ENCODE peak calls at places on chromosomes 16 and 17, in nine cellular contexts. One of them, this sample, is unnamed.

GRCh38 chr17:10357768-10358167 is 15.0 kb downstream of the MYH13 start:
- DNase-seq in H1: peak; percentile 80
- DNase-seq in IMR-90: no peak
- DNase-seq in PC-3: peak; percentile 4
- DNase-seq in brain microvascular endothelial cell: no peak
- DNase-seq in heart right ventricle: no peak
- DNase-seq in lung: no peak
- DNase-seq in uterus: peak; percentile 18
- DNase-seq in A549: peak; percentile 51
- DNase-seq in this sample: no peak

GRCh38 chr17:50925296-50925891 is 59.2 kb upstream of the TOB1 start:
- DNase-seq in lung: no peak
- DNase-seq in heart right ventricle: no peak
- DNase-seq in uterus: no peak
- DNase-seq in brain microvascular endothelial cell: no peak
- DNase-seq in IMR-90: no peak
- DNase-seq in H1: no peak
- DNase-seq in A549: no peak
- DNase-seq in PC-3: no peak
- DNase-seq in this sample: no peak

GRCh38 chr17:29930399-29931010 is 477 bp upstream of the SSH2 start:
- DNase-seq in IMR-90: peak; percentile 41
- DNase-seq in uterus: no peak
- DNase-seq in PC-3: no peak
- DNase-seq in brain microvascular endothelial cell: no peak
- DNase-seq in heart right ventricle: no peak
- DNase-seq in lung: no peak
- DNase-seq in A549: no peak
- DNase-seq in H1: peak; percentile 49
- DNase-seq in this sample: no peak

GRCh38 chr16:58628845-58629680 is 563 bp downstream of the CNOT1 start:
- DNase-seq in PC-3: peak; percentile 23
- DNase-seq in uterus: peak; percentile 31
- DNase-seq in A549: no peak
- DNase-seq in heart right ventricle: peak; percentile 49
- DNase-seq in lung: peak; percentile 56
- DNase-seq in H1: peak; percentile 49
- DNase-seq in IMR-90: peak; percentile 8
- DNase-seq in brain microvascular endothelial cell: no peak
- DNase-seq in this sample: no peak

GRCh38 chr17:58277107-58277506 is 3.6 kb downstream of the MPO start:
- DNase-seq in heart right ventricle: no peak
- DNase-seq in IMR-90: peak; percentile 8
- DNase-seq in H1: no peak
- DNase-seq in brain microvascular endothelial cell: peak; percentile 7
- DNase-seq in PC-3: peak; percentile 50
- DNase-seq in A549: no peak
- DNase-seq in uterus: no peak
- DNase-seq in lung: no peak
- DNase-seq in this sample: peak; percentile 14

GRCh38 chr17:42659079-42659931 is at the start of gene TUBG2:
- DNase-seq in H1: peak; percentile 98
- DNase-seq in A549: peak; percentile 99
- DNase-seq in IMR-90: peak; percentile 87
- DNase-seq in uterus: peak; percentile 93
- DNase-seq in brain microvascular endothelial cell: peak; percentile 78
- DNase-seq in heart right ventricle: peak; percentile 92
- DNase-seq in lung: peak; percentile 89
- DNase-seq in PC-3: peak; percentile 86
- DNase-seq in this sample: peak; percentile 92

GRCh38 chr17:50905460-50905803 is 39.3 kb upstream of the TOB1 start:
- DNase-seq in uterus: no peak
- DNase-seq in H1: no peak
- DNase-seq in PC-3: no peak
- DNase-seq in heart right ventricle: no peak
- DNase-seq in lung: no peak
- DNase-seq in A549: no peak
- DNase-seq in brain microvascular endothelial cell: no peak
- DNase-seq in IMR-90: no peak
- DNase-seq in this sample: no peak

GRCh38 chr17:78226055-78226751 is 5.2 kb upstream of the TMEM235 start:
- DNase-seq in heart right ventricle: no peak
- DNase-seq in uterus: no peak
- DNase-seq in brain microvascular endothelial cell: no peak
- DNase-seq in lung: no peak
- DNase-seq in IMR-90: no peak
- DNase-seq in H1: no peak
- DNase-seq in PC-3: no peak
- DNase-seq in A549: no peak
- DNase-seq in this sample: no peak

GRCh38 chr17:6269474-6269873 is 165.4 kb downstream of the AIPL1 start:
- DNase-seq in A549: peak; percentile 35
- DNase-seq in lung: no peak
- DNase-seq in PC-3: peak; percentile 61
- DNase-seq in heart right ventricle: peak; percentile 35
- DNase-seq in IMR-90: peak; percentile 28
- DNase-seq in H1: peak; percentile 80
- DNase-seq in brain microvascular endothelial cell: peak; percentile 29
- DNase-seq in uterus: no peak
- DNase-seq in this sample: peak; percentile 36

GRCh38 chr17:74512624-74513084 is 18.6 kb downstream of the CD300LB start:
- DNase-seq in lung: no peak
- DNase-seq in PC-3: peak; percentile 89
- DNase-seq in IMR-90: no peak
- DNase-seq in A549: no peak
- DNase-seq in H1: no peak
- DNase-seq in heart right ventricle: no peak
- DNase-seq in brain microvascular endothelial cell: no peak
- DNase-seq in uterus: no peak
- DNase-seq in this sample: peak; percentile 6

GRCh38 chr16:29775742-29776408 is 2.2 kb upstream of the ZG16 start:
- DNase-seq in A549: no peak
- DNase-seq in H1: no peak
- DNase-seq in heart right ventricle: no peak
- DNase-seq in uterus: no peak
- DNase-seq in PC-3: peak; percentile 52
- DNase-seq in lung: no peak
- DNase-seq in IMR-90: peak; percentile 43
- DNase-seq in brain microvascular endothelial cell: peak; percentile 14
- DNase-seq in this sample: peak; percentile 35

GRCh38 chr16:28494141-28494851 is at the start of gene APOBR:
- DNase-seq in H1: no peak
- DNase-seq in uterus: no peak
- DNase-seq in A549: no peak
- DNase-seq in brain microvascular endothelial cell: no peak
- DNase-seq in lung: peak; percentile 67
- DNase-seq in PC-3: no peak
- DNase-seq in heart right ventricle: no peak
- DNase-seq in IMR-90: no peak
- DNase-seq in this sample: no peak

GRCh38 chr16:27439273-27440018 is 37.5 kb downstream of the IL21R start:
- DNase-seq in lung: no peak
- DNase-seq in brain microvascular endothelial cell: no peak
- DNase-seq in A549: no peak
- DNase-seq in IMR-90: no peak
- DNase-seq in heart right ventricle: no peak
- DNase-seq in uterus: peak; percentile 4
- DNase-seq in H1: no peak
- DNase-seq in PC-3: no peak
- DNase-seq in this sample: no peak

GRCh38 chr17:6139447-6139832 is 69.3 kb downstream of the WSCD1 start:
- DNase-seq in brain microvascular endothelial cell: no peak
- DNase-seq in uterus: no peak
- DNase-seq in A549: no peak
- DNase-seq in H1: no peak
- DNase-seq in IMR-90: no peak
- DNase-seq in lung: no peak
- DNase-seq in heart right ventricle: no peak
- DNase-seq in PC-3: no peak
- DNase-seq in this sample: no peak

GRCh38 chr16:35797811-35798210 is 2338.4 kb downstream of the TP53TG3F start:
- DNase-seq in IMR-90: no peak
- DNase-seq in brain microvascular endothelial cell: no peak
- DNase-seq in lung: no peak
- DNase-seq in H1: no peak
- DNase-seq in uterus: no peak
- DNase-seq in heart right ventricle: no peak
- DNase-seq in A549: no peak
- DNase-seq in PC-3: no peak
- DNase-seq in this sample: no peak

GRCh38 chr16:79042886-79043285 is 557.7 kb downstream of the MAF start:
- DNase-seq in IMR-90: no peak
- DNase-seq in uterus: no peak
- DNase-seq in A549: no peak
- DNase-seq in PC-3: no peak
- DNase-seq in H1: no peak
- DNase-seq in heart right ventricle: no peak
- DNase-seq in brain microvascular endothelial cell: no peak
- DNase-seq in lung: no peak
- DNase-seq in this sample: no peak

GRCh38 chr17:44204453-44204882 is 4.8 kb upstream of the ATXN7L3 start:
- DNase-seq in IMR-90: peak; percentile 61
- DNase-seq in lung: no peak
- DNase-seq in uterus: no peak
- DNase-seq in PC-3: peak; percentile 77
- DNase-seq in A549: no peak
- DNase-seq in brain microvascular endothelial cell: peak; percentile 48
- DNase-seq in H1: no peak
- DNase-seq in heart right ventricle: no peak
- DNase-seq in this sample: peak; percentile 46

GRCh38 chr17:55533611-55534010 is 22.4 kb upstream of the SMIM36 start:
- DNase-seq in A549: no peak
- DNase-seq in heart right ventricle: no peak
- DNase-seq in lung: no peak
- DNase-seq in H1: no peak
- DNase-seq in IMR-90: peak; percentile 17
- DNase-seq in PC-3: no peak
- DNase-seq in uterus: no peak
- DNase-seq in brain microvascular endothelial cell: no peak
- DNase-seq in this sample: no peak

GRCh38 chr17:80187493-80187892 is 17.7 kb downstream of the CARD14 start:
- DNase-seq in PC-3: peak; percentile 73
- DNase-seq in uterus: peak; percentile 71
- DNase-seq in IMR-90: no peak
- DNase-seq in brain microvascular endothelial cell: no peak
- DNase-seq in heart right ventricle: peak; percentile 72
- DNase-seq in lung: peak; percentile 51
- DNase-seq in A549: peak; percentile 51
- DNase-seq in H1: no peak
- DNase-seq in this sample: peak; percentile 47
- H3K4me3 ChIP-seq in PC-3: peak overlapping the region; percentile 66
- H3K4me3 ChIP-seq in uterus: no peak overlapping the region
- H3K4me3 ChIP-seq in IMR-90: no peak overlapping the region
- H3K4me3 ChIP-seq in brain microvascular endothelial cell: no peak overlapping the region
- H3K4me3 ChIP-seq in heart right ventricle: peak overlapping the region; percentile 25
- H3K4me3 ChIP-seq in lung: no peak overlapping the region
- H3K4me3 ChIP-seq in A549: peak overlapping the region; percentile 27
- H3K4me3 ChIP-seq in H1: no peak overlapping the region
- H3K4me3 ChIP-seq in this sample: peak overlapping the region; percentile 12

DNA sequence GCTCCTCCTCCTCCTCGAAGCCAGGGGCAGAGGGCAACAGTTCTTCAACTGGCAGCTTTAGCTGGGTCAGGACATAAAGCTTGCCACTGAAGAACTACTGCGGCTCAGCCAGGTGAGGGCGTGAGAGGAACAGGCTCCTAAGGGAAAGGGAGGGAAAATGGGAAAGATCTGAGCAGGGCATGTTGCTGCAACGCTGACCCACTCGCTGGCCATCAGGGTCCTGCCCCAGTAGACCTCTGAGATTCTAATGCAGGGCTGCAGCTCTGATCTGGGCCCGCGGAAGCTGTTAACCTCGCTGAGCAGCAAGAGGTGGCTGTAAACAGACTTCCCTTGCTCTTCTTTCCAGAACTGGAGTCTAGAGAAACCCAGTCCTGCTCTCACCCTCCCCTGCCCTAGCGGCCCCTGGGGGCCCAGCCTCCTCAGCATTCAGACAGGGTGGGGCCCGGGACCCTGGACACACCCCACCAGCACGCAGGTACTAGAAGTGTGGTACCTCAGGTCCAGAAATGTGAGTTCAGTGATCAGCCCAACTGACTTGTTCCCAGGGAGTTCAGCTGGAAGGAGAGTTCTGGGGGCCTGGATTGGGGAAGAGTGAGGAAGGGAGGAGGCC is 3.8 kb upstream of the TLCD2 start:
- DNase-seq in heart right ventricle: no peak
- DNase-seq in A549: peak; percentile 77
- DNase-seq in lung: no peak
- DNase-seq in PC-3: peak; percentile 56
- DNase-seq in uterus: peak; percentile 51
- DNase-seq in brain microvascular endothelial cell: no peak
- DNase-seq in IMR-90: peak; percentile 32
- DNase-seq in H1: peak; percentile 78
- DNase-seq in this sample: peak; percentile 56
- TF ChIP-seq CTCF in heart right ventricle: peak; percentile 46
- TF ChIP-seq CTCF in A549: peak; percentile 66
- TF ChIP-seq CTCF in lung: no peak
- TF ChIP-seq CTCF in PC-3: peak; percentile 56
- TF ChIP-seq CTCF in uterus: peak; percentile 51
- TF ChIP-seq CTCF in brain microvascular endothelial cell: peak; percentile 63
- TF ChIP-seq CTCF in IMR-90: peak; percentile 28
- TF ChIP-seq CTCF in H1: peak; percentile 75
- TF ChIP-seq CTCF in this sample: peak; percentile 50

DNA sequence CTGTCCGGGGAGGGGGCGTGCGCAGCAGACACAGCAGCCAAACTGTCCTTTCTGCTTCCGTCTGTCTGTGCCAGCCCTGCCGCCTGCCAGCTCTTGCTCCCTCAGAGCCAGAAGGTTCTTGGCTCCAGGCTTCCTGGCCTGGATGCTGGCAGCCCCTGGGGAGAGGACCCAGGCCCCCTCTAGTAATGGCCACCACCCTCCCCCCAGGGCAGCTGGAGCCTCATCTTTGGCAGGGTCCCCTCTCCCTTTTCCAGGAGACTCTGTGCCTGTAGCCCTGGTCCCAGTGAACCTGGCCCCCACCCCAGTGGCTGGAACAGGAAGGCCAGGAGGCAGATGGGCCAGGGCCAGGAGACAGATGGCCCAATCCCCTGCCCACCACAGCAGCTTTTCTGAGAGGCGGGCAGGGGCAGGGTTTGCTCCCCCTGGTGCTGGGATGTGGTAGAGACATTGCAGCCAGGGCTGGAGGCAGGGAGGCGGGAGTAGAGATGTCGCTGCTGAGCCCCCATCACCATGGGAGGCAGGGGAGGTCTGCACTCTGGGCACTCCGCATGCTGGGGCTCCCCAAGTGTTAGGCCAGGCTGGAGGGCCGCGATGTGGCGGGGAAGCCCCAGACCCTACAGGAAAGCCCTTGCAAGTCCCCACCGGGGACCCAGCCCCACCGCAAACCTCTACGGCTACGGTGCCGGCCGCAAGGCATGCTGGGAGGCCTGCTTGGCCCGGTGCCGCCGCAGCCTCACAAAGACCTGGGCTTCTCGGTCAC is 16.7 kb downstream of the UNC13D start:
- DNase-seq in heart right ventricle: peak; percentile 79
- DNase-seq in brain microvascular endothelial cell: peak; percentile 56
- DNase-seq in IMR-90: peak; percentile 41
- DNase-seq in A549: peak; percentile 92
- DNase-seq in lung: peak; percentile 51
- DNase-seq in uterus: peak; percentile 82
- DNase-seq in H1: peak; percentile 96
- DNase-seq in PC-3: peak; percentile 48
- DNase-seq in this sample: peak; percentile 65
- H3K4me3 ChIP-seq in heart right ventricle: peak overlapping the region; percentile 48
- H3K4me3 ChIP-seq in brain microvascular endothelial cell: peak overlapping the region; percentile 49
- H3K4me3 ChIP-seq in IMR-90: no peak overlapping the region
- H3K4me3 ChIP-seq in A549: no peak overlapping the region
- H3K4me3 ChIP-seq in lung: no peak overlapping the region
- H3K4me3 ChIP-seq in uterus: peak overlapping the region; percentile 32
- H3K4me3 ChIP-seq in H1: no peak overlapping the region
- H3K4me3 ChIP-seq in PC-3: no peak overlapping the region
- H3K4me3 ChIP-seq in this sample: no peak overlapping the region

GRCh38 chr17:37737081-37737480 is 7.8 kb downstream of the HNF1B start:
- DNase-seq in H1: no peak
- DNase-seq in uterus: no peak
- DNase-seq in brain microvascular endothelial cell: no peak
- DNase-seq in heart right ventricle: no peak
- DNase-seq in PC-3: peak; percentile 34
- DNase-seq in IMR-90: no peak
- DNase-seq in lung: no peak
- DNase-seq in A549: peak; percentile 41
- DNase-seq in this sample: no peak
- TF ChIP-seq CTCF in H1: no peak
- TF ChIP-seq CTCF in uterus: no peak
- TF ChIP-seq CTCF in brain microvascular endothelial cell: peak; percentile 41
- TF ChIP-seq CTCF in heart right ventricle: no peak
- TF ChIP-seq CTCF in PC-3: peak; percentile 54
- TF ChIP-seq CTCF in IMR-90: peak; percentile 37
- TF ChIP-seq CTCF in lung: no peak
- TF ChIP-seq CTCF in A549: peak; percentile 65
- TF ChIP-seq CTCF in this sample: peak; percentile 5

This sample was measured in fibroblast of pulmonary artery.